ENCODE peak calls at places on chromosomes 3 and 15, in seven cellular contexts. Y is IMR-90, C is H9, M is H1, B is mesendoderm, V is trophoblast cell, F is mesenchymal stem cell. R is an unnamed sample.

GRCh38 chr3:176219970-176220369 is 977.3 kb downstream of the TBL1XR1 start:
- DNase-seq in Y (no peak), C (peak), M (no peak), B (peak), V (no peak), F (no peak), R (no peak)

GRCh38 chr3:55413236-55413635 is 73.9 kb downstream of the WNT5A start:
- DNase-seq in Y (no peak), C (no peak), M (no peak), B (no peak), V (no peak), F (no peak), R (no peak)

GRCh38 chr15:101049856-101050646 is 130.9 kb downstream of the LRRK1 start:
- DNase-seq in Y (no peak), C (no peak), M (peak), B (no peak), V (no peak), F (no peak), R (no peak)

GRCh38 chr3:127053026-127053425 is 70.1 kb downstream of the PLXNA1 start:
- DNase-seq in Y (no peak), C (no peak), M (no peak), B (no peak), V (no peak), F (no peak), R (no peak)

GRCh38 chr3:190169877-190170276 is 49.2 kb upstream of the P3H2 start:
- DNase-seq in Y (no peak), C (no peak), M (no peak), B (no peak), V (no peak), F (no peak), R (no peak)

GRCh38 chr3:155753038-155753647 is 8.3 kb upstream of the PLCH1 start:
- DNase-seq in Y (peak), C (no peak), M (no peak), B (no peak), V (peak), F (peak), R (no peak)

GRCh38 chr3:18556503-18556902 is 131.4 kb upstream of the SATB1 start:
- DNase-seq in Y (no peak), C (no peak), M (no peak), B (no peak), V (no peak), F (no peak), R (no peak)

GRCh38 chr3:140529096-140529495 is 148.8 kb upstream of the TRIM42 start:
- DNase-seq in Y (peak), C (no peak), M (no peak), B (peak), V (peak), F (peak), R (no peak)

GRCh38 chr3:166195808-166196207 is 358.6 kb upstream of the BCHE start:
- DNase-seq in Y (peak), C (no peak), M (no peak), B (no peak), V (no peak), F (no peak), R (no peak)

DNA sequence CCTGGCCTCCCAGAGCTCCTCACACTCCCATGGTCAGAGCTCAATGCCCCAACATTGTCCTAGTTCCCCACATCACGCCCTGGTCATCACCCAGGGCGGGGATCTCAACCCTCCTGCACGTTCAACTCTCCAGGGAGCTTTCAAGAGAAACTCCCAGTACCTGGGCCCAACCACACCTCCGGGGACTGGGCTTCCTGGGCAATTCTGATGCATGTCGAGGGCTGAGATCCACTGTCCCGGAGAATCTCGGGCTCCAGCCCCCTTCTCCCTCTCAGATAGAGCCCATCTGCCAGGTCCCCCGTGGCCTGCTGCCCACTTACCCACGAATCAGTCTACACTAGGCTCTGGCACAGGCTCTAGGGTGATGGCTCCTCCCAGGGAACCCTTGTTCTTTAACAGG is 39.2 kb downstream of the UMPS start:
- DNase-seq in Y (no peak), C (no peak), M (no peak), B (no peak), V (no peak), F (no peak), R (no peak)
- H3K9ac ChIP-seq in Y (no peak), C (no peak), M (no peak), B (no peak), V (no peak), F (no peak), R (no peak)

GRCh38 chr3:194064380-194065118 is 71.4 kb upstream of the HES1 start:
- DNase-seq in Y (no peak), C (peak), M (no peak), B (no peak), V (no peak), F (no peak), R (no peak)
- H3K18ac ChIP-seq in Y (no peak), C (no peak), M (peak), B (no peak), V (no peak), F (no peak), R (no peak)

GRCh38 chr3:47162695-47163022 is 1.3 kb downstream of the SETD2 start:
- DNase-seq in Y (peak), C (no peak), M (no peak), B (peak), V (no peak), F (peak), R (no peak)
- H3K9ac ChIP-seq in Y (peak), C (peak), M (peak), B (peak), V (peak), F (peak), R (no peak)

GRCh38 chr3:143856252-143856977 is 8.1 kb upstream of the SLC9A9 start:
- DNase-seq in Y (no peak), C (no peak), M (no peak), B (no peak), V (no peak), F (no peak), R (no peak)
- H3K18ac ChIP-seq in Y (no peak), C (no peak), M (no peak), B (no peak), V (no peak), F (no peak), R (no peak)

GRCh38 chr3:94225176-94225742 is 162.4 kb downstream of the NSUN3 start:
- DNase-seq in Y (no peak), C (no peak), M (no peak), B (no peak), V (no peak), F (peak), R (no peak)
- H3K9ac ChIP-seq in Y (no peak), C (no peak), M (no peak), B (no peak), V (no peak), F (no peak), R (no peak)

DNA sequence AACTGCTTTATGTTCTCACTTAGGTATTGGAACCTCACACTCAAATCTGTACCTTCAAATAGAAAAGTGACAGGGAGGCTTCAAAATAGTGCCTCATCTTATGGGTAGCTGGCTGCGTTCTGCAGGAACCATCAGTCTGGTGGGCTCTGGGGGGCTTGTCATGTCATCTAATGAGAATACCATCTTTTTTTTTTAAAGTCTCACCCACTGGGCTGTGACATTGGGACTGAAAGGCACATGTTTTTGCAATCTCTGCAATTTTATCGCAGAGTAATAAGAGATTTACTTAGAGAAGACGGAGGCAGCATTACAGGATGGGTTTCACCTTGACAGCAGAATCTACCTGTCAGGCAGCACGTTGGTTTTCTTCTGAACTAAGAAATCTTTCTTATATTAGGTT is 28.4 kb downstream of the MINDY4B start:
- DNase-seq in Y (no peak), C (no peak), M (no peak), B (no peak), V (no peak), F (no peak), R (no peak)
- H3K18ac ChIP-seq in Y (no peak), C (no peak), M (no peak), B (no peak), V (no peak), F (no peak), R (no peak)

GRCh38 chr3:30602946-30603345 is 3.5 kb upstream of the TGFBR2 start:
- DNase-seq in Y (no peak), C (no peak), M (no peak), B (no peak), V (no peak), F (no peak), R (no peak)
- H3K9ac ChIP-seq in Y (no peak), C (no peak), M (no peak), B (no peak), V (no peak), F (no peak), R (no peak)

DNA sequence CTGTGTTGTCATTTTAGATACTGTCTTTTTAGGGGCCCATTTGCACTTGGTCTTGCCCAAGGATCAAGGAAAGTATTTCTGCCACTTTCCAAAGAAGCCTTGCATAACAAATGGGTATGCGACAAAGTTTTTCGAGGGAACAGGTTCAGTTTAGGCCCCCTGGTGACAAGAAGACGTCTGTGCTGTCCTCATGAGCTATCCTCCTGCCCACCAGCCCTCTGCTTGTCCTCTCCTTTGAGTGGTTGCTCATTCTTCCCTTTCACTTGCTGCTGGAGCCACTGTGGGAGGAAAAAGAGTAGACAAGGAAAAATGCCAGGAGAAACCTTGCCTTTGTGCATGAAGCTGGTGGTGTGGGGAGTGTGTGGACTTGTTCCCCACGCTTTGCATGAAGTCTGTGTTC is 171.9 kb downstream of the CACNA2D3 start:
- DNase-seq in Y (no peak), C (peak), M (no peak), B (peak), V (peak), F (no peak), R (no peak)
- H3K18ac ChIP-seq in Y (no peak), C (no peak), M (no peak), B (no peak), V (no peak), F (no peak), R (no peak)

R was measured in neuronal stem cell.